ENCODE peak calls at places on chromosomes 4 and X, in ten cellular contexts. E, D, L, T, Q, C, Y, U, P and A are unnamed samples. For H3K4me1, the result is how much of the 10 kb centered on the place peaks cover.

GRCh38 chr4:165726831-165727230 is 146.2 kb upstream of the TLL1 start:
- DNase-seq in E (no peak), D (no peak), L (no peak), T (no peak), Q (no peak), C (no peak), Y (no peak), U (no peak), P (no peak), A (no peak)

GRCh38 chr4:978957-979701 is 5.8 kb upstream of the DGKQ start:
- DNase-seq in E (no peak), D (no peak), L (no peak), T (no peak), Q (no peak), C (no peak), Y (no peak), U (no peak), P (no peak), A (no peak)

GRCh38 chr4:7827566-7827965 is 112.1 kb downstream of the AFAP1 start:
- DNase-seq in E (no peak), D (no peak), L (peak), T (no peak), Q (no peak), C (no peak), Y (no peak), U (no peak), P (no peak), A (no peak)

GRCh38 chr4:72312032-72312650 is 256.9 kb downstream of the ADAMTS3 start:
- DNase-seq in E (peak), D (peak), L (peak), T (peak), Q (peak), C (no peak), Y (no peak), U (no peak), P (no peak), A (no peak)

GRCh38 chr4:108224628-108225053 is 55.9 kb upstream of the LEF1 start:
- DNase-seq in E (no peak), D (no peak), L (no peak), T (no peak), Q (no peak), C (no peak), Y (no peak), U (no peak), P (no peak), A (no peak)

GRCh38 chr4:16952462-16952871 is 54.0 kb upstream of the LDB2 start:
- DNase-seq in E (no peak), D (no peak), L (no peak), T (no peak), Q (no peak), C (no peak), Y (no peak), U (no peak), P (no peak), A (no peak)

GRCh38 chr4:42482516-42483327 is 85.4 kb downstream of the SHISA3 start:
- DNase-seq in E (no peak), D (no peak), L (no peak), T (no peak), Q (no peak), C (no peak), Y (no peak), U (no peak), P (no peak), A (no peak)

GRCh38 chr4:86508436-86508835 is 85.7 kb upstream of the PTPN13 start:
- DNase-seq in E (no peak), D (no peak), L (no peak), T (no peak), Q (no peak), C (no peak), Y (no peak), U (no peak), P (no peak), A (no peak)

GRCh38 chr4:150315175-150315574 is 236.9 kb downstream of the DCLK2 start:
- DNase-seq in E (no peak), D (no peak), L (no peak), T (no peak), Q (no peak), C (no peak), Y (no peak), U (no peak), P (no peak), A (no peak)

GRCh38 chr4:78190595-78190994 is 133.5 kb downstream of the FRAS1 start:
- DNase-seq in E (no peak), D (no peak), L (no peak), T (no peak), Q (no peak), C (no peak), Y (no peak), U (no peak), P (no peak), A (no peak)

GRCh38 chr4:142402925-142403324 is 443.2 kb downstream of the INPP4B start:
- DNase-seq in E (peak), D (no peak), L (no peak), T (no peak), Q (no peak), C (no peak), Y (no peak), U (no peak), P (no peak), A (no peak)

GRCh38 chr4:2298548-2298991 is 36.7 kb upstream of the MXD4 start:
- DNase-seq in E (no peak), D (no peak), L (no peak), T (peak), Q (peak), C (no peak), Y (no peak), U (peak), P (no peak), A (peak)

GRCh38 chr4:35934370-35934981 is 309.8 kb downstream of the ARAP2 start:
- DNase-seq in E (no peak), D (no peak), L (no peak), T (no peak), Q (no peak), C (peak), Y (no peak), U (no peak), P (no peak), A (no peak)

GRCh38 chr4:94262163-94263016 is 54.7 kb downstream of the SMARCAD1 start:
- DNase-seq in E (no peak), D (no peak), L (no peak), T (no peak), Q (no peak), C (no peak), Y (no peak), U (no peak), P (no peak), A (no peak)

GRCh38 chrX:53184836-53185235 is 40.2 kb downstream of the KDM5C start:
- DNase-seq in E (no peak), D (no peak), L (no peak), T (no peak), Q (no peak), C (no peak), Y (no peak), U (no peak), P (no peak), A (no peak)

GRCh38 chrX:143017272-143017671 is 8.5 kb upstream of the SPANXN4 start:
- DNase-seq in E (no peak), D (no peak), L (no peak), T (no peak), Q (no peak), C (no peak), Y (no peak), U (no peak), P (no peak), A (no peak)
- H3K4me1 ChIP-seq in E (under half), D (under half), L (under half), T (under half), Q (under half), C (under half), Y (under half), U (under half), P (under half), A (under half)

GRCh38 chrX:46325312-46325877 is 219.8 kb downstream of the ZNF674 start:
- DNase-seq in E (no peak), D (peak), L (no peak), T (no peak), Q (no peak), C (no peak), Y (no peak), U (no peak), P (no peak), A (no peak)
- TF ChIP-seq POLR2AphosphoS5 in E (no peak), D (no peak), L (no peak), T (no peak), Q (no peak), C (no peak), Y (no peak), U (no peak), P (no peak), A (no peak)

GRCh38 chr4:168832746-168833575 is 177.1 kb downstream of the CBR4 start:
- DNase-seq in E (peak), D (no peak), L (peak), T (peak), Q (peak), C (no peak), Y (no peak), U (peak), P (no peak), A (peak)

GRCh38 chr4:168836482-168836881 is 173.6 kb downstream of the CBR4 start:
- DNase-seq in E (no peak), D (no peak), L (no peak), T (no peak), Q (no peak), C (no peak), Y (no peak), U (no peak), P (no peak), A (no peak)

GRCh38 chr4:168837922-168838321 is 172.1 kb downstream of the CBR4 start:
- DNase-seq in E (no peak), D (no peak), L (no peak), T (no peak), Q (no peak), C (no peak), Y (no peak), U (no peak), P (no peak), A (no peak)

GRCh38 chr4:168831919-168832745 is 177.9 kb downstream of the CBR4 start:
- DNase-seq in E (peak), D (peak), L (peak), T (peak), Q (peak), C (no peak), Y (no peak), U (peak), P (peak), A (peak)

GRCh38 chr4:168835880-168836454 is 174.1 kb downstream of the CBR4 start:
- DNase-seq in E (no peak), D (no peak), L (no peak), T (no peak), Q (no peak), C (no peak), Y (no peak), U (no peak), P (no peak), A (no peak)
- H3K4me3 ChIP-seq in E (no peak), D (no peak), L (peak), T (peak), Q (no peak), C (no peak), Y (peak), U (peak), P (no peak), A (peak)

DNA sequence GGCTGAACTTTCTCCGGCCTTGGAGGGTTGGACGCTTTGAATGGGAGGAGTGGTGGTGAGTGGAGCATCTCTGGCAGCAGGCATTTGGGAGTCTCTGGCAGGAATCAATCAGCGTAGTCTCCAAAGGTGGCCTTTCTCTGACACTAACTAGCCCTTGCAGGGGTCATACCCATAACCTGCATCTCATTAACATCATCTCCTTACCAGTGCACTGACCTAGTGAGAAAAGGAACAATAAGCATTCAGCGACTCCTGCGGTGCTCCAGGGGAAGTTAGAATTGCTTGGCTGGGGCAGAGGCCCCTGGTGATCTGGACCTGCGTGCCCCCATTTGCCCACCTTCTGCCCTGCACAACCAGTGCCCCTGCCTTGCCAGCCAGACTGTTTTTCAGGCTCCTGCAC is 161.9 kb downstream of the PTTG2 start:
- DNase-seq in E (no peak), D (no peak), L (no peak), T (no peak), Q (no peak), C (no peak), Y (no peak), U (no peak), P (no peak), A (no peak)
- H3K4me1 ChIP-seq in E (under half), D (under half), L (under half), T (under half), Q (under half), C (under half), Y (under half), U (under half), P (under half), A (under half)

DNA sequence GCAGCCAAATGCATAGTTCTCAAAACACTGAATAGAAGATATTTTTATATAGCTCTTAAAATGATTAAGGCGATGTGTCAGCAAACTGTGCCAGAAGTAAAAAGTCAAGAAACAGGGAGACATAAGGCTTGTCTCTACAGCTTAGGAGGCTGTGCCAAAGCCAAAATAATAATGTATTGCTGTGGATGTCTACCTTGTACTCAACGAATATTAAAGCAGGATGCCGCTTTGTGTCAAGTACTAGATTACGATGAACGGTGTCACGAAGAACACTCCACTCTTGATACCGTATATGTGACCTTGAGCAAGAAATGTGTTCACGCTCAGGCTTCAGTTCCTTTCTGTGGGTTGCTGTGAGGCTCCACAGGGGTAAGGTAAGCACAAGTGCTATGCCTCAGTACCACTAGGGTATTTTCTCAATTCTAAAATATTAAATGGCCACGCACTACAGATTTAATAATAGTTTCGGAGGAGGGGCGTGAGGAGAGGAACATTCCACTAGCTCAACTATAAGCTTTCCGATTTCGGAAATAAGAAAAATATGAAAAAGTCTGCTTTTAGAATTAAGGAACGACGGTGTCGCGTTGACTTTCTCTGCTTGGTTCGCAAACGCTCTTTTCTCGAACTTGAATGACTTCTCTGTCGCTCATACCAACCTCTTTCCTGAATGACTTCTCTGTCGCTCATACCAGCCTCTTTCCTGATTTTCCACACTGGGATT is 679 bp upstream of the SCOC start:
- DNase-seq in E (peak), D (no peak), L (no peak), T (no peak), Q (no peak), C (peak), Y (no peak), U (no peak), P (no peak), A (no peak)
- TF ChIP-seq POLR2AphosphoS5 in E (no peak), D (no peak), L (no peak), T (no peak), Q (no peak), C (no peak), Y (no peak), U (no peak), P (no peak), A (no peak)

GRCh38 chr4:110978761-110979160 is 355.9 kb upstream of the PITX2 start:
- DNase-seq in E (no peak), D (no peak), L (no peak), T (no peak), Q (no peak), C (no peak), Y (no peak), U (no peak), P (no peak), A (no peak)

GRCh38 chr4:110977554-110977953 is 354.7 kb upstream of the PITX2 start:
- DNase-seq in E (no peak), D (no peak), L (no peak), T (no peak), Q (no peak), C (no peak), Y (no peak), U (no peak), P (no peak), A (no peak)

DNA sequence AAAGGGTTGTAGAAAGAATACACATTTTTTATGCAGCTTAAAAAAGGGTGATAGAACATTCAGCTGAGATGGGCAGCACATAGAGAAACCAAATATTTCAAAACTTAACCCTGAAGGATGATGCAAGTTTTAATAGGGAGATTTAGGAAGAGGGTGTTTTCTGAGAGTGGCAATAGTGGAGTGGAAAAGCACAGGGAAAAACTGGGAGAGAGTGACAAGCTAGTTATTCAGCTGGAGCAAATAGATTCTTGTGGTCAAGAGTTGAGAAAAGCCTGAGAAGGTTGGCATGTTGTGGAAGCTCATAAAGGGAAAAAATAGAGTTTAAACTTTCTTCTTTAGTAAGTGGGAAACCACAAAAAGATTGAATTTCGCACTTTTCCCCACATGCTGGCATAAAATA is 359.6 kb upstream of the PITX2 start:
- DNase-seq in E (no peak), D (no peak), L (no peak), T (no peak), Q (no peak), C (no peak), Y (no peak), U (no peak), P (no peak), A (no peak)
- H3K4me3 ChIP-seq in E (no peak), D (no peak), L (no peak), T (no peak), Q (no peak), C (no peak), Y (no peak), U (no peak), P (no peak), A (no peak)

DNA sequence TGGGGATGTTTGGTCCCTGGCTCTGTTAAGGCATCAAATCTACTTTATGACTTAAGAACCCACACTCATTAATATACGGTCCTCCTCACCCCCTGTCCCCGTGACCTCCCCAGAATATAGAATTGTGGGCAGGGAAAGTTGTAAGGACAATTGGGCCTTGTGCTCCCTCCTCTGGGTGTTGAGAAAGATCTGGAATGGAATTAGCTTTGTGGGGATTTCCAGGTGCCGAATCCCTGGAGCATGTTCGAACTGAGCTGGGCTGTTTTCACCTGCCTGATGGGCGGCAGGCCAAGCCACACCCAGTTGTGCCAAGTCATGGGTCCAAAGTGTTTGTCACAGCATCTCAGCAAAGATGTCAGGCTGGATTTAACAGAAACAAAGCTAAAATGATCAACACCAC is 349.3 kb upstream of the KLF3 start:
- DNase-seq in E (peak), D (no peak), L (no peak), T (peak), Q (no peak), C (no peak), Y (no peak), U (no peak), P (no peak), A (peak)
- H3K4me1 ChIP-seq in E (under half), D (under half), L (under half), T (under half), Q (under half), C (under half), Y (under half), U (under half), P (under half), A (under half)

GRCh38 chr4:88613417-88613875 is 21.2 kb downstream of the HERC3 start:
- DNase-seq in E (no peak), D (no peak), L (no peak), T (no peak), Q (no peak), C (no peak), Y (no peak), U (no peak), P (no peak), A (no peak)

GRCh38 chr4:88614058-88614457 is 21.8 kb downstream of the HERC3 start:
- DNase-seq in E (no peak), D (no peak), L (no peak), T (no peak), Q (no peak), C (no peak), Y (no peak), U (no peak), P (no peak), A (no peak)

GRCh38 chr4:88618782-88619485 is 26.7 kb downstream of the HERC3 start:
- DNase-seq in E (no peak), D (no peak), L (no peak), T (no peak), Q (no peak), C (no peak), Y (no peak), U (no peak), P (no peak), A (no peak)

GRCh38 chr4:88619973-88620372 is 27.7 kb downstream of the HERC3 start:
- DNase-seq in E (no peak), D (no peak), L (no peak), T (no peak), Q (no peak), C (no peak), Y (no peak), U (no peak), P (no peak), A (no peak)

GRCh38 chr4:88616275-88616996 is 24.2 kb downstream of the HERC3 start:
- DNase-seq in E (no peak), D (no peak), L (no peak), T (no peak), Q (no peak), C (no peak), Y (no peak), U (no peak), P (no peak), A (no peak)
- TF ChIP-seq POLR2AphosphoS5 in E (no peak), D (no peak), L (no peak), T (no peak), Q (no peak), C (no peak), Y (no peak), U (no peak), P (no peak), A (no peak)

GRCh38 chrX:153474718-153475117 is 4.3 kb upstream of the HAUS7 start:
- DNase-seq in E (peak), D (peak), L (peak), T (peak), Q (no peak), C (no peak), Y (no peak), U (peak), P (no peak), A (peak)
- H3K4me3 ChIP-seq in E (peak), D (peak), L (peak), T (peak), Q (peak), C (no peak), Y (peak), U (peak), P (no peak), A (peak)